ENCODE peak calls at places on chromosomes 1 and 21, in eight cellular contexts. One of them, this sample, is unnamed.

GRCh38 chr1:65165269-65166002 is 17.4 kb downstream of the AK4 start:
- DNase-seq in testis: no peak
- DNase-seq in CD8-positive, alpha-beta T cell: no peak
- DNase-seq in AG04450: no peak
- DNase-seq in lower lobe of right lung: peak; percentile 63
- DNase-seq in dorsolateral prefrontal cortex: no peak
- DNase-seq in A549: no peak
- DNase-seq in tibial nerve: no peak
- DNase-seq in this sample: peak; percentile 84

GRCh38 chr1:154869351-154870116 is 547 bp downstream of the KCNN3 start:
- DNase-seq in A549: no peak
- DNase-seq in AG04450: no peak
- DNase-seq in tibial nerve: no peak
- DNase-seq in dorsolateral prefrontal cortex: no peak
- DNase-seq in testis: peak; percentile 37
- DNase-seq in CD8-positive, alpha-beta T cell: no peak
- DNase-seq in lower lobe of right lung: peak; percentile 60
- DNase-seq in this sample: peak; percentile 57

GRCh38 chr1:109621402-109622101 is 1.9 kb downstream of the AMPD2 start:
- DNase-seq in tibial nerve: no peak
- DNase-seq in dorsolateral prefrontal cortex: no peak
- DNase-seq in A549: no peak
- DNase-seq in testis: no peak
- DNase-seq in lower lobe of right lung: no peak
- DNase-seq in AG04450: no peak
- DNase-seq in CD8-positive, alpha-beta T cell: no peak
- DNase-seq in this sample: peak; percentile 35

GRCh38 chr21:20999567-21000169 is 1.5 kb downstream of the NCAM2 start:
- DNase-seq in CD8-positive, alpha-beta T cell: no peak
- DNase-seq in testis: peak; percentile 65
- DNase-seq in A549: peak; percentile 11
- DNase-seq in tibial nerve: peak; percentile 39
- DNase-seq in lower lobe of right lung: no peak
- DNase-seq in AG04450: no peak
- DNase-seq in dorsolateral prefrontal cortex: no peak
- DNase-seq in this sample: peak; percentile 79

GRCh38 chr1:91335607-91336006 is 69.0 kb downstream of the HFM1 start:
- DNase-seq in AG04450: no peak
- DNase-seq in lower lobe of right lung: no peak
- DNase-seq in testis: no peak
- DNase-seq in dorsolateral prefrontal cortex: no peak
- DNase-seq in CD8-positive, alpha-beta T cell: no peak
- DNase-seq in A549: no peak
- DNase-seq in tibial nerve: no peak
- DNase-seq in this sample: no peak

GRCh38 chr1:53349968-53350852 is 22.3 kb upstream of the LRP8 start:
- DNase-seq in A549: no peak
- DNase-seq in testis: no peak
- DNase-seq in tibial nerve: no peak
- DNase-seq in AG04450: no peak
- DNase-seq in lower lobe of right lung: no peak
- DNase-seq in CD8-positive, alpha-beta T cell: no peak
- DNase-seq in dorsolateral prefrontal cortex: peak; percentile 20
- DNase-seq in this sample: peak; percentile 63

GRCh38 chr1:35369922-35370671 is 101.6 kb downstream of the ZMYM4 start:
- DNase-seq in CD8-positive, alpha-beta T cell: no peak
- DNase-seq in lower lobe of right lung: no peak
- DNase-seq in dorsolateral prefrontal cortex: no peak
- DNase-seq in A549: no peak
- DNase-seq in testis: peak; percentile 57
- DNase-seq in AG04450: peak; percentile 61
- DNase-seq in tibial nerve: peak; percentile 22
- DNase-seq in this sample: no peak

GRCh38 chr1:26529405-26529654 is 231 bp upstream of the RPS6KA1 start:
- DNase-seq in dorsolateral prefrontal cortex: no peak
- DNase-seq in tibial nerve: no peak
- DNase-seq in A549: no peak
- DNase-seq in AG04450: no peak
- DNase-seq in testis: no peak
- DNase-seq in CD8-positive, alpha-beta T cell: no peak
- DNase-seq in lower lobe of right lung: no peak
- DNase-seq in this sample: no peak

GRCh38 chr1:75672528-75673393 is 51.7 kb upstream of the ACADM start:
- DNase-seq in dorsolateral prefrontal cortex: no peak
- DNase-seq in A549: peak; percentile 32
- DNase-seq in tibial nerve: no peak
- DNase-seq in lower lobe of right lung: no peak
- DNase-seq in testis: no peak
- DNase-seq in AG04450: peak; percentile 18
- DNase-seq in CD8-positive, alpha-beta T cell: no peak
- DNase-seq in this sample: peak; percentile 86

GRCh38 chr1:40711465-40712404 is 20.2 kb downstream of the NFYC start:
- DNase-seq in A549: peak; percentile 13
- DNase-seq in AG04450: no peak
- DNase-seq in dorsolateral prefrontal cortex: no peak
- DNase-seq in lower lobe of right lung: no peak
- DNase-seq in tibial nerve: no peak
- DNase-seq in CD8-positive, alpha-beta T cell: no peak
- DNase-seq in testis: no peak
- DNase-seq in this sample: no peak

GRCh38 chr1:95926331-95926730 is 692.3 kb downstream of the RWDD3 start:
- DNase-seq in A549: no peak
- DNase-seq in dorsolateral prefrontal cortex: no peak
- DNase-seq in AG04450: no peak
- DNase-seq in CD8-positive, alpha-beta T cell: no peak
- DNase-seq in tibial nerve: no peak
- DNase-seq in lower lobe of right lung: no peak
- DNase-seq in testis: no peak
- DNase-seq in this sample: no peak

GRCh38 chr1:192488058-192488457 is 87.5 kb upstream of the RGS1 start:
- DNase-seq in A549: peak; percentile 30
- DNase-seq in CD8-positive, alpha-beta T cell: no peak
- DNase-seq in dorsolateral prefrontal cortex: no peak
- DNase-seq in tibial nerve: no peak
- DNase-seq in testis: no peak
- DNase-seq in AG04450: no peak
- DNase-seq in lower lobe of right lung: no peak
- DNase-seq in this sample: no peak

GRCh38 chr21:42028754-42029385 is 18.7 kb upstream of the ZBTB21 start:
- DNase-seq in A549: no peak
- DNase-seq in tibial nerve: no peak
- DNase-seq in testis: no peak
- DNase-seq in AG04450: no peak
- DNase-seq in dorsolateral prefrontal cortex: no peak
- DNase-seq in lower lobe of right lung: peak; percentile 30
- DNase-seq in CD8-positive, alpha-beta T cell: no peak
- DNase-seq in this sample: no peak

GRCh38 chr1:184289825-184290550 is 96.8 kb upstream of the C1orf21 start:
- DNase-seq in lower lobe of right lung: no peak
- DNase-seq in tibial nerve: no peak
- DNase-seq in A549: peak; percentile 54
- DNase-seq in CD8-positive, alpha-beta T cell: no peak
- DNase-seq in testis: no peak
- DNase-seq in dorsolateral prefrontal cortex: no peak
- DNase-seq in AG04450: no peak
- DNase-seq in this sample: no peak

GRCh38 chr1:216450252-216450651 is 27.0 kb upstream of the USH2A start:
- DNase-seq in lower lobe of right lung: no peak
- DNase-seq in AG04450: no peak
- DNase-seq in tibial nerve: no peak
- DNase-seq in CD8-positive, alpha-beta T cell: no peak
- DNase-seq in A549: no peak
- DNase-seq in testis: no peak
- DNase-seq in dorsolateral prefrontal cortex: no peak
- DNase-seq in this sample: no peak

GRCh38 chr1:216270086-216270773 is 153.0 kb downstream of the USH2A start:
- DNase-seq in AG04450: no peak
- DNase-seq in lower lobe of right lung: no peak
- DNase-seq in testis: no peak
- DNase-seq in dorsolateral prefrontal cortex: no peak
- DNase-seq in CD8-positive, alpha-beta T cell: no peak
- DNase-seq in A549: no peak
- DNase-seq in tibial nerve: no peak
- DNase-seq in this sample: no peak

GRCh38 chr1:100543640-100544039 is 5.7 kb downstream of the GPR88 start:
- DNase-seq in A549: peak; percentile 21
- DNase-seq in CD8-positive, alpha-beta T cell: peak; percentile 31
- DNase-seq in lower lobe of right lung: peak; percentile 20
- DNase-seq in testis: no peak
- DNase-seq in tibial nerve: no peak
- DNase-seq in dorsolateral prefrontal cortex: no peak
- DNase-seq in AG04450: no peak
- DNase-seq in this sample: peak; percentile 76

GRCh38 chr1:16145030-16145987 is 10.6 kb downstream of the EPHA2 start:
- DNase-seq in AG04450: peak; percentile 66
- DNase-seq in testis: peak; percentile 46
- DNase-seq in tibial nerve: no peak
- DNase-seq in A549: peak; percentile 85
- DNase-seq in dorsolateral prefrontal cortex: no peak
- DNase-seq in lower lobe of right lung: peak; percentile 94
- DNase-seq in CD8-positive, alpha-beta T cell: no peak
- DNase-seq in this sample: peak; percentile 84

GRCh38 chr21:22056904-22057303 is 1058.7 kb downstream of the NCAM2 start:
- DNase-seq in lower lobe of right lung: no peak
- DNase-seq in A549: no peak
- DNase-seq in AG04450: no peak
- DNase-seq in CD8-positive, alpha-beta T cell: no peak
- DNase-seq in testis: no peak
- DNase-seq in tibial nerve: no peak
- DNase-seq in dorsolateral prefrontal cortex: no peak
- DNase-seq in this sample: no peak

GRCh38 chr1:182617075-182617429 is 12.9 kb upstream of the RGS16 start:
- DNase-seq in tibial nerve: no peak
- DNase-seq in A549: no peak
- DNase-seq in testis: no peak
- DNase-seq in AG04450: no peak
- DNase-seq in lower lobe of right lung: no peak
- DNase-seq in CD8-positive, alpha-beta T cell: no peak
- DNase-seq in dorsolateral prefrontal cortex: no peak
- DNase-seq in this sample: no peak

GRCh38 chr1:182622795-182623528 is 18.8 kb upstream of the RGS16 start:
- DNase-seq in testis: no peak
- DNase-seq in tibial nerve: no peak
- DNase-seq in CD8-positive, alpha-beta T cell: no peak
- DNase-seq in A549: no peak
- DNase-seq in AG04450: no peak
- DNase-seq in dorsolateral prefrontal cortex: no peak
- DNase-seq in lower lobe of right lung: no peak
- DNase-seq in this sample: no peak

GRCh38 chr1:182624582-182624981 is 20.4 kb upstream of the RGS16 start:
- DNase-seq in tibial nerve: no peak
- DNase-seq in dorsolateral prefrontal cortex: no peak
- DNase-seq in AG04450: no peak
- DNase-seq in CD8-positive, alpha-beta T cell: no peak
- DNase-seq in lower lobe of right lung: no peak
- DNase-seq in testis: no peak
- DNase-seq in A549: no peak
- DNase-seq in this sample: no peak

GRCh38 chr1:182617734-182618288 is 13.6 kb upstream of the RGS16 start:
- DNase-seq in testis: no peak
- DNase-seq in tibial nerve: no peak
- DNase-seq in A549: no peak
- DNase-seq in lower lobe of right lung: no peak
- DNase-seq in CD8-positive, alpha-beta T cell: no peak
- DNase-seq in AG04450: no peak
- DNase-seq in dorsolateral prefrontal cortex: no peak
- DNase-seq in this sample: peak; percentile 74

GRCh38 chr1:182620924-182621585 is 16.9 kb upstream of the RGS16 start:
- DNase-seq in testis: no peak
- DNase-seq in A549: no peak
- DNase-seq in CD8-positive, alpha-beta T cell: no peak
- DNase-seq in AG04450: no peak
- DNase-seq in dorsolateral prefrontal cortex: no peak
- DNase-seq in lower lobe of right lung: no peak
- DNase-seq in tibial nerve: no peak
- DNase-seq in this sample: no peak
- H3K4me3 ChIP-seq in testis: no peak overlapping the region
- H3K4me3 ChIP-seq in A549: no peak overlapping the region
- H3K4me3 ChIP-seq in CD8-positive, alpha-beta T cell: no peak overlapping the region
- H3K4me3 ChIP-seq in AG04450: no peak overlapping the region
- H3K4me3 ChIP-seq in dorsolateral prefrontal cortex: no peak overlapping the region
- H3K4me3 ChIP-seq in lower lobe of right lung: no peak overlapping the region
- H3K4me3 ChIP-seq in tibial nerve: no peak overlapping the region
- H3K4me3 ChIP-seq in this sample: no peak overlapping the region

DNA sequence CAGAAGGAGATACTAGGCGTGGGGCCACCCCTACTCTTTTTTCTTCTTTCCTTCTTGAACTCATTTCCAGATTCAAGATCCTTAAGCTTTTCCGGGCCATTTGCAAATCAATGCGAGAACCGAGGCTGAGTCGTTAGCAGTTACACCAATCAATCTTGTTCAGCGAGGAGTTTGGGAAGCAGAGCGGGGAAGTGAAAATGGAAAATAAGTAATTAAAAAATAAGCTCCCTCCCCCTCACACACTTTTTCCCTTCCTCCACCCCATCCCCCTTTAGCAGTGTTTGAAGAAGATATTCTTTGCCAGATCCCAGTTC is 1.7 kb upstream of the NEGR1 start:
- DNase-seq in AG04450: no peak
- DNase-seq in dorsolateral prefrontal cortex: no peak
- DNase-seq in tibial nerve: no peak
- DNase-seq in lower lobe of right lung: no peak
- DNase-seq in testis: no peak
- DNase-seq in CD8-positive, alpha-beta T cell: no peak
- DNase-seq in A549: peak; percentile 9
- DNase-seq in this sample: no peak
- H3K4me3 ChIP-seq in AG04450: peak overlapping the region; percentile 82
- H3K4me3 ChIP-seq in dorsolateral prefrontal cortex: peak overlapping the region; percentile 75
- H3K4me3 ChIP-seq in tibial nerve: peak overlapping the region; percentile 68
- H3K4me3 ChIP-seq in lower lobe of right lung: peak overlapping the region; percentile 75
- H3K4me3 ChIP-seq in testis: peak overlapping the region; percentile 70
- H3K4me3 ChIP-seq in CD8-positive, alpha-beta T cell: peak overlapping the region; percentile 80
- H3K4me3 ChIP-seq in A549: peak overlapping the region; percentile 60
- H3K4me3 ChIP-seq in this sample: peak overlapping the region; percentile 95

GRCh38 chr1:159175571-159175970 is 4.2 kb downstream of the CADM3 start:
- DNase-seq in AG04450: no peak
- DNase-seq in A549: no peak
- DNase-seq in testis: no peak
- DNase-seq in dorsolateral prefrontal cortex: no peak
- DNase-seq in tibial nerve: no peak
- DNase-seq in lower lobe of right lung: no peak
- DNase-seq in CD8-positive, alpha-beta T cell: no peak
- DNase-seq in this sample: no peak
- H3K4me3 ChIP-seq in AG04450: no peak overlapping the region
- H3K4me3 ChIP-seq in A549: no peak overlapping the region
- H3K4me3 ChIP-seq in testis: no peak overlapping the region
- H3K4me3 ChIP-seq in dorsolateral prefrontal cortex: no peak overlapping the region
- H3K4me3 ChIP-seq in tibial nerve: no peak overlapping the region
- H3K4me3 ChIP-seq in lower lobe of right lung: no peak overlapping the region
- H3K4me3 ChIP-seq in CD8-positive, alpha-beta T cell: no peak overlapping the region
- H3K4me3 ChIP-seq in this sample: no peak overlapping the region

DNA sequence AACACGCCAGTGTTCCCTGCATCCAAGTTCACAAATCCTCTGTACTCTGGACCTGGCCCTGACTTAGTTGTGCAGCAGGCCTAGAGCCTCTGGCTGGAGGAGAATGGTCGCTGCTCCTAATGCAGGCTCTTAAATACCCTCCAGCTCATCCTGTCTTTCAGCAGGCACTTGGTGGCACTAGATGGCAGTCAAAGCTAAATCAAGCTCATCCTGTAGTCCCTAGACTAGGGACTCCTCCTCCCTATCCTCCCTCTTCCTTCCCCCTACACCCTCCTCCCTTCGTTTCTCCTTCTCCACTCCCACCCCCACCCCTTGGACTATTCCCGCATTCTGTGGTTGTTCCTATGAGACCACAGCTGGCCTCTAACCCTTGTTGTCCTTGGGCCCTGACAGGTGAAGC is 41.5 kb upstream of the MTR start:
- DNase-seq in testis: peak; percentile 41
- DNase-seq in tibial nerve: no peak
- DNase-seq in CD8-positive, alpha-beta T cell: no peak
- DNase-seq in lower lobe of right lung: no peak
- DNase-seq in AG04450: no peak
- DNase-seq in dorsolateral prefrontal cortex: no peak
- DNase-seq in A549: peak; percentile 73
- DNase-seq in this sample: peak; percentile 79
- H3K4me3 ChIP-seq in testis: no peak overlapping the region
- H3K4me3 ChIP-seq in tibial nerve: no peak overlapping the region
- H3K4me3 ChIP-seq in CD8-positive, alpha-beta T cell: no peak overlapping the region
- H3K4me3 ChIP-seq in lower lobe of right lung: no peak overlapping the region
- H3K4me3 ChIP-seq in AG04450: no peak overlapping the region
- H3K4me3 ChIP-seq in dorsolateral prefrontal cortex: peak overlapping the region; percentile 14
- H3K4me3 ChIP-seq in A549: no peak overlapping the region
- H3K4me3 ChIP-seq in this sample: no peak overlapping the region

This sample was measured in endodermal cell.